ENCODE peak calls at places on chromosomes 12 and 14, in four cellular contexts. S is Peyer's patch, V is tibial nerve, N is aorta. U is an unnamed sample. For H3K4me1 and H3K9me3, the result is how much of the 10 kb centered on the place peaks cover.

GRCh38 chr14:36070056-36071043 is 106.2 kb downstream of the PTCSC3 start:
- DNase-seq in V (peak), N (no peak), S (no peak), U (no peak)

GRCh38 chr14:22982477-22983245 is at the start of gene AJUBA:
- DNase-seq in N (peak), V (peak), S (peak), U (peak)

GRCh38 chr14:68941820-68942219 is 37.3 kb downstream of the ACTN1 start:
- DNase-seq in S (no peak), N (peak), V (no peak), U (no peak)

GRCh38 chr14:54591461-54592245 is 24.7 kb downstream of the SAMD4A start:
- DNase-seq in V (no peak), S (no peak), N (no peak), U (no peak)

GRCh38 chr12:76863005-76863670 is 15.7 kb downstream of the CSRP2 start:
- DNase-seq in N (no peak), S (no peak), V (no peak), U (no peak)

GRCh38 chr12:74539261-74539660 is 1.6 kb downstream of the ATXN7L3B start:
- DNase-seq in S (no peak), N (no peak), V (no peak), U (no peak)

GRCh38 chr12:132852496-132852895 is 23.8 kb upstream of the GOLGA3 start:
- DNase-seq in V (no peak), N (no peak), S (no peak), U (no peak)

GRCh38 chr12:111304642-111305071 is 64.2 kb downstream of the PHETA1 start:
- DNase-seq in S (no peak), N (no peak), V (no peak), U (no peak)

GRCh38 chr14:102872020-102872419 is 50.4 kb upstream of the AMN start:
- DNase-seq in N (no peak), V (no peak), S (no peak), U (no peak)

GRCh38 chr14:65224799-65225198 is 122.5 kb upstream of the MAX start:
- DNase-seq in S (no peak), V (no peak), N (no peak), U (no peak)

GRCh38 chr12:48938805-48939204 is 13.5 kb upstream of the FKBP11 start:
- DNase-seq in V (no peak), N (no peak), S (peak), U (no peak)

DNA sequence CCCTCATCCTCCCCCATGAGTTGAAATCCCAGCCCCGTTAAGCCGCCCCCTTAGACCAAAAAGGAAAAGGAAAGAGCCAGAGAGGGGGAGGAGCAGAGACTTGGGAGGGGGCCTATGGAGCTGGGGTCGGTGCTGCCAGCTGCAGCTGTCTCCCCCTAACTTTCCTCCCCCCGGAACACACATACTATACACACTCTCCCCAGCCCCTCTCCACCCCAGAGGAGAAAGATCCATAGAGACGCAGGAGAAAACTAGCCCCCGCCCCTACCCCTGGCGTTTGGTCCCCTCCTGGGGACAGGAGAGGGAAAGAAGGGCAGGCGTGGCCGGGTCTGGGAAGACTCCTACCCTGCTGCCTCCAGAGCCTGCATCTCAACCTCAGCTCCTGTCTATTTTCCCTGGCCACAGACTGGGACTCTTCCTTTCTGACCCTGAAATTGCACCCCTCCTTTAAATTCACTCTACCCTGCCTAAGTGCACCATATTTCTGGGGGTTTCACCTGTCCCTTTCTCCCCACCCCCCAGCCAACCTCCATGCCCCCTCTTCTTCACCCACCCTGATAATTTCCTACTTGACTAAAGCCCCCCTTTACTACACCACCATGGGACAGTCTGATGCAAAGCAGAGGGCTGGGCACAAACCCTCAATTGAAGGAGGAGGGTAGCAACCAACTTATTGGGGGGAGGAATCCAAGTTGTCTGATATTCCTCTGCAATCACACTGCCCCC is 1.6 kb upstream of the HOXC9 start:
- DNase-seq in S (no peak), V (no peak), N (no peak), U (no peak)
- H3K4me3 ChIP-seq in S (no peak), V (peak), N (no peak), U (no peak)

GRCh38 chr12:54384591-54385041 is at the start of gene ZNF385A:
- DNase-seq in S (peak), V (no peak), N (peak), U (no peak)
- H3K4me1 ChIP-seq in S (under half), V (under half), N (under half), U (under half)

GRCh38 chr14:52268191-52269061 is 928 bp downstream of the PTGDR start:
- DNase-seq in V (no peak), S (no peak), N (peak), U (no peak)
- H3K9me3 ChIP-seq in V (under half), S (under half), N (under half), U (under half)

GRCh38 chr12:32478166-32478565 is 78.8 kb downstream of the FGD4 start:
- DNase-seq in S (no peak), V (no peak), N (no peak), U (no peak)
- H3K4me3 ChIP-seq in S (no peak), V (no peak), N (no peak), U (no peak)

DNA sequence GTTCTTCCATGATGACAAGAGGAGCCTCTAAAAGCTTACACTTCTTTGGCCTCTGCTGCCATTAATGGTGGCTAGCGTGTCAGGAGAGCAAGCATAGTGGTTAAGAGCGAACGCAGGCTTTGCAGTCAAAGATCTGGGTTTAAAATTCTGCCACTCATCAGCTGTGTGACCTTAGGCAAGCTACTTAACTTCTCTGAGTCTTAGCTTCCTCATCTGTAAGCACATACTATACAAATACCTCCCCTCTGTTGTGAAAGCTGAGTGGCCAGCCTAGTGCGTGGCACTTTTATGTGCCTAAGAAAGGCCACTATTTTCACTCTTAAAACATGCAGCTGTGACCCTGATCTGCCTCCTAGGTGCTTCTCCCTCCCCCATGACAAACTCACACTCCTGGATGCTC is 11.6 kb downstream of the APPL2 start:
- DNase-seq in V (no peak), S (no peak), N (no peak), U (no peak)
- H3K4me1 ChIP-seq in V (under half), S (half or more), N (under half), U (under half)

DNA sequence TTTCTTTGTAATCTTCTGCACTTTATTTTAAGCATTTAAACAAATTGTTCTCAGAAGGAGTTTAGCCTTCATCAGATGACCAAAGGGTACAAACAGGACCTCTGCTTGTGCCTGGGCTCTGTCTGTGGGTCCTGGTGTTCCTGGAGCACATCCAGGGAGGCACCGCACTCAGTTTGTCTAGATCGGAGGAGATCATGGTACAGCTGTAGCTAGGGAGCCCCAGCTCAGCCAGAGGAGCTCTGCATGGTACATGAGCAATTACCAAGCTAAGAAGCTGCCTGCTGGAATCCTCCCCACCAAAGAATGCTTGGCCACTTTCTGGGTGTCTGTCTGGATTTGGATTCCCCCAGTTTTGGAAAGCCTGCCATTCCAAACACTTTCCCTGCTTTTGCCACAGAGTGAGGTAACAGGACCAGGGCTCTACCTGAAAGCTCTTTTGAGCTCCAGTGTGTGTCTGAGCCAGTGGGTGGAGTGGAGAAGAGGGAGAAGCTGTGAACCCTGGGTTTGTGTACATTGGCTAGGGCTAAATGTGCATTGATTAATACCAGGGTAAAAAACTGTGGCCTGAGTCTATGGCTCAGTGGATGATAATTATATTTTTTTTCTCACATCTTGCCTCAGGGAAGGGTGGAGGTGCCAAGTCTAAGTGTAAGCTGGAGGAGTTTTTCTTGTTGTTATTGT is 163.6 kb upstream of the IGF1 start:
- DNase-seq in V (no peak), S (no peak), N (no peak), U (no peak)
- H3K9me3 ChIP-seq in V (under half), S (under half), N (under half), U (under half)

GRCh38 chr14:50510157-50510556 is 22.2 kb downstream of the MAP4K5 start:
- DNase-seq in V (no peak), N (no peak), S (no peak), U (no peak)

DNA sequence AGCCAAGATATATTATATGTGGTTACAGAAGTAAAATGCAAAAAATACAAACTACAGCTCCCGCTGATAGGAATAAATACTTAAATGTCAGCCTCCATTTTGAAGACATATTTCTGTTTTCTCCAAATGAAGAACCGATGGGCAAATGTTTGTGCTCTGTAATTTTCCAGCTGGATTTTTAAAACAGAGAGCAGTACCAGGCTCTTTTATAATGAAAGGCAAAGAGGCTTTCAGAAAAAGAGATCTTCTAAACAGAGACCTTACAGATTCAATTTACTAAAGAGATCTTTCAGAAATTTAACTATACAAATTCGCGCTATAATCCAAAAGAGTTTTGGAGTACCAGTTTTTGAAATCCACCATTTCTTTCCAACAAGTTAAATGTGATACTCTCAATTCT is 19.9 kb downstream of the MAP4K5 start:
- DNase-seq in N (no peak), S (no peak), V (no peak), U (no peak)
- H3K4me3 ChIP-seq in N (no peak), S (no peak), V (no peak), U (no peak)

GRCh38 chr12:2285462-2285861 is 232.7 kb downstream of the CACNA1C start:
- DNase-seq in S (no peak), V (no peak), N (peak), U (no peak)

GRCh38 chr12:2286051-2286450 is 233.3 kb downstream of the CACNA1C start:
- DNase-seq in V (no peak), S (no peak), N (no peak), U (no peak)

GRCh38 chr12:2283910-2284309 is 231.1 kb downstream of the CACNA1C start:
- DNase-seq in S (no peak), N (no peak), V (no peak), U (no peak)

GRCh38 chr12:2284321-2284813 is 231.6 kb downstream of the CACNA1C start:
- DNase-seq in N (no peak), V (no peak), S (no peak), U (no peak)

DNA sequence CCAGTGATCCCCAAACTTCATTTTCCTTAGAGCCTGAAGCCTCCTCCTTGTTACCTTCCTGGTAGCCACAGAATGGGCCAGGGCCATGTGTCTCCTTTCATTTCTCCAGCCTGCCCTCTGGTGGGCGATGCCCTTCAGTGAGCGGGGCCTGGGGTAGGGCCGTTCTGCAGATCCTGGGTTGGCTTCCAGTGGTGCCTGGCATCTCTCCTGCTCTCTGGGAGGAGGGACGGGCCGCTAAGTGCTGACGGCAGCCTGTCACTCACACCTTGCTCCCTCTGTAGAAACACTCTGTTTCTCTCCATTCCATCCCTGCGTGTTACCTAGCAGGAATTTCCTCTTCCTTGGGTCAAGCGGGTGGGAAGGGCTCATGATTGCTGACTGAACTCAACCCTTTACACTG is 232.1 kb downstream of the CACNA1C start:
- DNase-seq in N (peak), S (peak), V (peak), U (no peak)
- H3K4me1 ChIP-seq in N (under half), S (under half), V (under half), U (under half)

DNA sequence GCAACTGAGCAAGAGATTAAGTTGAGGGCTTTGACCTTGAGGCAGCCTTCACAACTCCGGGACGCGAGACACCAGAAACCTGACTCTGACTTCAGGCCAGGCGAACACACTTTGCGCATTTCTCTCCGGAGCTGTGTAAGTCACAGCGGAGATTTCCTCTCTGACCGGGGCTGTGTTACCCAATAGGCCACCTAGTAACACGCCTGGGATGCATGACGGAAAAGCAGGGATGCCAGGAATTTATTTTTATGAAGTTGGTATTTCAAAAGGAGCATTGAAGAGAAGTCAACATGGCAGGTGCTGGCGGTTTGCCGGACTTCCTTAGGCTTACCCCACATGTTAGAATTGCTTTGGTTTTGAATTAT is 23.8 kb downstream of the FZD10 start:
- DNase-seq in V (no peak), N (no peak), S (no peak), U (no peak)
- H3K9me3 ChIP-seq in V (under half), N (under half), S (under half), U (under half)

GRCh38 chr12:674272-674781 is 11.1 kb upstream of the NINJ2 start:
- DNase-seq in S (peak), V (no peak), N (no peak), U (peak)
- H3K4me3 ChIP-seq in S (no peak), V (no peak), N (no peak), U (peak)